ENCODE peak calls at places on chromosome 9, in five cellular contexts. I is stimulated activated CD8-positive, alpha-beta memory T cell treated with anti-CD3 and anti-CD28 coated beads, Interleukin-15, amount 100 ng/mL, for 1 hour; M is IMR-90; J is CD4-positive, CD25-positive, alpha-beta regulatory T cell; B is mucosa of gallbladder. K is an unnamed sample.

GRCh38 chr9:18274693-18275092 is 199.3 kb upstream of the ADAMTSL1 start:
- DNase-seq in I (no peak), M (no peak), J (no peak), B (no peak), K (no peak)

GRCh38 chr9:137466041-137466799 is 7.1 kb upstream of the NSMF start:
- DNase-seq in I (no peak), M (no peak), J (no peak), B (no peak), K (no peak)

GRCh38 chr9:127550751-127551150 is 61.3 kb upstream of the STXBP1 start:
- DNase-seq in I (no peak), M (no peak), J (no peak), B (no peak), K (no peak)

GRCh38 chr9:82149647-82150046 is 161.1 kb downstream of the SPATA31D1 start:
- DNase-seq in I (no peak), M (no peak), J (no peak), B (no peak), K (no peak)

GRCh38 chr9:127033059-127033458 is 89.4 kb downstream of the ANGPTL2 start:
- DNase-seq in I (no peak), M (no peak), J (no peak), B (no peak), K (no peak)

GRCh38 chr9:103941104-103941503 is 153.0 kb upstream of the SMC2 start:
- DNase-seq in I (no peak), M (no peak), J (no peak), B (no peak), K (no peak)

GRCh38 chr9:27752069-27752468 is 178.8 kb upstream of the C9orf72 start:
- DNase-seq in I (no peak), M (no peak), J (no peak), B (no peak), K (no peak)

GRCh38 chr9:131721096-131721495 is 18.8 kb downstream of the RAPGEF1 start:
- DNase-seq in I (no peak), M (no peak), J (no peak), B (no peak), K (no peak)

GRCh38 chr9:136013524-136014034 is 52.4 kb upstream of the UBAC1 start:
- DNase-seq in I (no peak), M (no peak), J (no peak), B (no peak), K (no peak)

GRCh38 chr9:14136047-14136446 is 177.9 kb downstream of the NFIB start:
- DNase-seq in I (no peak), M (no peak), J (no peak), B (no peak), K (no peak)

GRCh38 chr9:3434594-3434993 is 91.2 kb downstream of the RFX3 start:
- DNase-seq in I (no peak), M (peak; percentile 82), J (no peak), B (no peak), K (no peak)

GRCh38 chr9:95635986-95636600 is 119.3 kb upstream of the PTCH1 start:
- DNase-seq in I (no peak), M (no peak), J (no peak), B (no peak), K (no peak)

GRCh38 chr9:17757816-17758215 is 178.9 kb downstream of the SH3GL2 start:
- DNase-seq in I (no peak), M (peak; percentile 2), J (no peak), B (no peak), K (no peak)

GRCh38 chr9:32738501-32739172 is 44.7 kb upstream of the TMEM215 start:
- DNase-seq in I (no peak), M (no peak), J (no peak), B (no peak), K (no peak)

K was measured in prostate gland.